ENCODE peak calls at places on chromosomes 11 and 22, in ten cellular contexts. One of them, this sample, is unnamed.

GRCh38 chr22:49007013-49007653 is 820.5 kb downstream of the BRD1 start:
- DNase-seq in HCT116: no peak
- DNase-seq in fibroblast of villous mesenchyme: no peak
- DNase-seq in dorsolateral prefrontal cortex: no peak
- DNase-seq in CD8-positive, alpha-beta T cell: no peak
- DNase-seq in body of pancreas: peak
- DNase-seq in epithelial cell of esophagus: no peak
- DNase-seq in mucosa of descending colon: no peak
- DNase-seq in lower lobe of right lung: no peak
- DNase-seq in heart left ventricle: no peak
- DNase-seq in this sample: peak

GRCh38 chr11:73168925-73169579 is 26.9 kb upstream of the FCHSD2 start:
- DNase-seq in HCT116: no peak
- DNase-seq in fibroblast of villous mesenchyme: no peak
- DNase-seq in dorsolateral prefrontal cortex: no peak
- DNase-seq in CD8-positive, alpha-beta T cell: no peak
- DNase-seq in body of pancreas: no peak
- DNase-seq in epithelial cell of esophagus: no peak
- DNase-seq in mucosa of descending colon: no peak
- DNase-seq in lower lobe of right lung: no peak
- DNase-seq in heart left ventricle: no peak
- DNase-seq in this sample: no peak

GRCh38 chr11:65803797-65804492 is 17.1 kb downstream of the OVOL1 start:
- DNase-seq in HCT116: no peak
- DNase-seq in fibroblast of villous mesenchyme: no peak
- DNase-seq in dorsolateral prefrontal cortex: no peak
- DNase-seq in CD8-positive, alpha-beta T cell: no peak
- DNase-seq in body of pancreas: no peak
- DNase-seq in epithelial cell of esophagus: no peak
- DNase-seq in mucosa of descending colon: no peak
- DNase-seq in lower lobe of right lung: no peak
- DNase-seq in heart left ventricle: no peak
- DNase-seq in this sample: no peak

GRCh38 chr11:2129323-2129698 is 9.9 kb downstream of the IGF2 start:
- DNase-seq in HCT116: no peak
- DNase-seq in fibroblast of villous mesenchyme: no peak
- DNase-seq in dorsolateral prefrontal cortex: no peak
- DNase-seq in CD8-positive, alpha-beta T cell: no peak
- DNase-seq in body of pancreas: no peak
- DNase-seq in epithelial cell of esophagus: no peak
- DNase-seq in mucosa of descending colon: no peak
- DNase-seq in lower lobe of right lung: no peak
- DNase-seq in heart left ventricle: peak
- DNase-seq in this sample: peak

GRCh38 chr11:40186401-40187091 is 1272.9 kb downstream of the LRRC4C start:
- DNase-seq in HCT116: no peak
- DNase-seq in fibroblast of villous mesenchyme: no peak
- DNase-seq in dorsolateral prefrontal cortex: peak
- DNase-seq in CD8-positive, alpha-beta T cell: no peak
- DNase-seq in body of pancreas: no peak
- DNase-seq in epithelial cell of esophagus: peak
- DNase-seq in mucosa of descending colon: no peak
- DNase-seq in lower lobe of right lung: no peak
- DNase-seq in heart left ventricle: no peak
- DNase-seq in this sample: no peak

GRCh38 chr11:112374486-112375140 is 114.0 kb upstream of the PLET1 start:
- DNase-seq in HCT116: no peak
- DNase-seq in fibroblast of villous mesenchyme: peak
- DNase-seq in dorsolateral prefrontal cortex: no peak
- DNase-seq in CD8-positive, alpha-beta T cell: no peak
- DNase-seq in body of pancreas: no peak
- DNase-seq in epithelial cell of esophagus: no peak
- DNase-seq in mucosa of descending colon: no peak
- DNase-seq in lower lobe of right lung: no peak
- DNase-seq in heart left ventricle: no peak
- DNase-seq in this sample: no peak

GRCh38 chr11:109229682-109230081 is 192.3 kb upstream of the C11orf87 start:
- DNase-seq in HCT116: no peak
- DNase-seq in fibroblast of villous mesenchyme: no peak
- DNase-seq in dorsolateral prefrontal cortex: no peak
- DNase-seq in CD8-positive, alpha-beta T cell: no peak
- DNase-seq in body of pancreas: no peak
- DNase-seq in epithelial cell of esophagus: no peak
- DNase-seq in mucosa of descending colon: no peak
- DNase-seq in lower lobe of right lung: no peak
- DNase-seq in heart left ventricle: no peak
- DNase-seq in this sample: no peak

GRCh38 chr11:12525466-12526055 is 148.2 kb downstream of the PARVA start:
- DNase-seq in HCT116: no peak
- DNase-seq in fibroblast of villous mesenchyme: no peak
- DNase-seq in dorsolateral prefrontal cortex: no peak
- DNase-seq in CD8-positive, alpha-beta T cell: no peak
- DNase-seq in body of pancreas: no peak
- DNase-seq in epithelial cell of esophagus: no peak
- DNase-seq in mucosa of descending colon: no peak
- DNase-seq in lower lobe of right lung: no peak
- DNase-seq in heart left ventricle: no peak
- DNase-seq in this sample: no peak

GRCh38 chr11:47185305-47186075 is 744 bp downstream of the PACSIN3 start:
- DNase-seq in HCT116: no peak
- DNase-seq in fibroblast of villous mesenchyme: peak
- DNase-seq in dorsolateral prefrontal cortex: no peak
- DNase-seq in CD8-positive, alpha-beta T cell: no peak
- DNase-seq in body of pancreas: peak
- DNase-seq in epithelial cell of esophagus: peak
- DNase-seq in mucosa of descending colon: no peak
- DNase-seq in lower lobe of right lung: peak
- DNase-seq in heart left ventricle: peak
- DNase-seq in this sample: peak

GRCh38 chr11:34624069-34624468 is 3.2 kb downstream of the EHF start:
- DNase-seq in HCT116: no peak
- DNase-seq in fibroblast of villous mesenchyme: no peak
- DNase-seq in dorsolateral prefrontal cortex: no peak
- DNase-seq in CD8-positive, alpha-beta T cell: no peak
- DNase-seq in body of pancreas: peak
- DNase-seq in epithelial cell of esophagus: peak
- DNase-seq in mucosa of descending colon: peak
- DNase-seq in lower lobe of right lung: peak
- DNase-seq in heart left ventricle: no peak
- DNase-seq in this sample: no peak

GRCh38 chr11:34625576-34625975 is 4.7 kb downstream of the EHF start:
- DNase-seq in HCT116: no peak
- DNase-seq in fibroblast of villous mesenchyme: peak
- DNase-seq in dorsolateral prefrontal cortex: no peak
- DNase-seq in CD8-positive, alpha-beta T cell: no peak
- DNase-seq in body of pancreas: no peak
- DNase-seq in epithelial cell of esophagus: no peak
- DNase-seq in mucosa of descending colon: no peak
- DNase-seq in lower lobe of right lung: no peak
- DNase-seq in heart left ventricle: no peak
- DNase-seq in this sample: no peak

GRCh38 chr11:34623463-34623862 is 2.6 kb downstream of the EHF start:
- DNase-seq in HCT116: no peak
- DNase-seq in fibroblast of villous mesenchyme: no peak
- DNase-seq in dorsolateral prefrontal cortex: no peak
- DNase-seq in CD8-positive, alpha-beta T cell: no peak
- DNase-seq in body of pancreas: no peak
- DNase-seq in epithelial cell of esophagus: no peak
- DNase-seq in mucosa of descending colon: no peak
- DNase-seq in lower lobe of right lung: no peak
- DNase-seq in heart left ventricle: no peak
- DNase-seq in this sample: no peak

GRCh38 chr11:34627197-34627596 is 6.3 kb downstream of the EHF start:
- DNase-seq in HCT116: no peak
- DNase-seq in fibroblast of villous mesenchyme: no peak
- DNase-seq in dorsolateral prefrontal cortex: no peak
- DNase-seq in CD8-positive, alpha-beta T cell: no peak
- DNase-seq in body of pancreas: no peak
- DNase-seq in epithelial cell of esophagus: peak
- DNase-seq in mucosa of descending colon: no peak
- DNase-seq in lower lobe of right lung: no peak
- DNase-seq in heart left ventricle: no peak
- DNase-seq in this sample: no peak

GRCh38 chr11:34626393-34626792 is 5.5 kb downstream of the EHF start:
- DNase-seq in HCT116: no peak
- DNase-seq in fibroblast of villous mesenchyme: no peak
- DNase-seq in dorsolateral prefrontal cortex: no peak
- DNase-seq in CD8-positive, alpha-beta T cell: no peak
- DNase-seq in body of pancreas: no peak
- DNase-seq in epithelial cell of esophagus: peak
- DNase-seq in mucosa of descending colon: no peak
- DNase-seq in lower lobe of right lung: no peak
- DNase-seq in heart left ventricle: no peak
- DNase-seq in this sample: no peak
- H3K4me3 ChIP-seq in HCT116: peak
- H3K4me3 ChIP-seq in fibroblast of villous mesenchyme: no peak
- H3K4me3 ChIP-seq in dorsolateral prefrontal cortex: no peak
- H3K4me3 ChIP-seq in CD8-positive, alpha-beta T cell: no peak
- H3K4me3 ChIP-seq in body of pancreas: no peak
- H3K4me3 ChIP-seq in epithelial cell of esophagus: peak
- H3K4me3 ChIP-seq in mucosa of descending colon: no peak
- H3K4me3 ChIP-seq in lower lobe of right lung: no peak
- H3K4me3 ChIP-seq in heart left ventricle: no peak
- H3K4me3 ChIP-seq in this sample: no peak

GRCh38 chr11:126189109-126189929 is 22.1 kb downstream of the RPUSD4 start:
- DNase-seq in HCT116: no peak
- DNase-seq in fibroblast of villous mesenchyme: no peak
- DNase-seq in dorsolateral prefrontal cortex: no peak
- DNase-seq in CD8-positive, alpha-beta T cell: no peak
- DNase-seq in body of pancreas: no peak
- DNase-seq in epithelial cell of esophagus: no peak
- DNase-seq in mucosa of descending colon: peak
- DNase-seq in lower lobe of right lung: no peak
- DNase-seq in heart left ventricle: no peak
- DNase-seq in this sample: no peak

GRCh38 chr11:126185200-126186030 is 26.0 kb downstream of the RPUSD4 start:
- DNase-seq in HCT116: no peak
- DNase-seq in fibroblast of villous mesenchyme: no peak
- DNase-seq in dorsolateral prefrontal cortex: no peak
- DNase-seq in CD8-positive, alpha-beta T cell: no peak
- DNase-seq in body of pancreas: no peak
- DNase-seq in epithelial cell of esophagus: no peak
- DNase-seq in mucosa of descending colon: no peak
- DNase-seq in lower lobe of right lung: no peak
- DNase-seq in heart left ventricle: no peak
- DNase-seq in this sample: no peak

GRCh38 chr11:126188332-126189108 is 22.9 kb downstream of the RPUSD4 start:
- DNase-seq in HCT116: no peak
- DNase-seq in fibroblast of villous mesenchyme: no peak
- DNase-seq in dorsolateral prefrontal cortex: no peak
- DNase-seq in CD8-positive, alpha-beta T cell: no peak
- DNase-seq in body of pancreas: no peak
- DNase-seq in epithelial cell of esophagus: no peak
- DNase-seq in mucosa of descending colon: no peak
- DNase-seq in lower lobe of right lung: no peak
- DNase-seq in heart left ventricle: no peak
- DNase-seq in this sample: no peak

GRCh38 chr11:126186031-126186698 is 25.3 kb downstream of the RPUSD4 start:
- DNase-seq in HCT116: no peak
- DNase-seq in fibroblast of villous mesenchyme: no peak
- DNase-seq in dorsolateral prefrontal cortex: no peak
- DNase-seq in CD8-positive, alpha-beta T cell: no peak
- DNase-seq in body of pancreas: no peak
- DNase-seq in epithelial cell of esophagus: no peak
- DNase-seq in mucosa of descending colon: no peak
- DNase-seq in lower lobe of right lung: no peak
- DNase-seq in heart left ventricle: peak
- DNase-seq in this sample: no peak

GRCh38 chr11:126186708-126187481 is 24.6 kb downstream of the RPUSD4 start:
- DNase-seq in HCT116: no peak
- DNase-seq in fibroblast of villous mesenchyme: no peak
- DNase-seq in dorsolateral prefrontal cortex: no peak
- DNase-seq in CD8-positive, alpha-beta T cell: no peak
- DNase-seq in body of pancreas: no peak
- DNase-seq in epithelial cell of esophagus: no peak
- DNase-seq in mucosa of descending colon: no peak
- DNase-seq in lower lobe of right lung: no peak
- DNase-seq in heart left ventricle: no peak
- DNase-seq in this sample: no peak
- H3K4me3 ChIP-seq in HCT116: no peak
- H3K4me3 ChIP-seq in fibroblast of villous mesenchyme: no peak
- H3K4me3 ChIP-seq in dorsolateral prefrontal cortex: no peak
- H3K4me3 ChIP-seq in CD8-positive, alpha-beta T cell: no peak
- H3K4me3 ChIP-seq in body of pancreas: no peak
- H3K4me3 ChIP-seq in epithelial cell of esophagus: no peak
- H3K4me3 ChIP-seq in mucosa of descending colon: no peak
- H3K4me3 ChIP-seq in lower lobe of right lung: no peak
- H3K4me3 ChIP-seq in heart left ventricle: no peak
- H3K4me3 ChIP-seq in this sample: no peak

GRCh38 chr11:62603072-62603408 is 1.4 kb upstream of the MTA2 start:
- DNase-seq in HCT116: no peak
- DNase-seq in fibroblast of villous mesenchyme: no peak
- DNase-seq in dorsolateral prefrontal cortex: no peak
- DNase-seq in CD8-positive, alpha-beta T cell: no peak
- DNase-seq in body of pancreas: no peak
- DNase-seq in epithelial cell of esophagus: peak
- DNase-seq in mucosa of descending colon: no peak
- DNase-seq in lower lobe of right lung: no peak
- DNase-seq in heart left ventricle: peak
- DNase-seq in this sample: no peak
- H3K4me3 ChIP-seq in HCT116: no peak
- H3K4me3 ChIP-seq in fibroblast of villous mesenchyme: peak
- H3K4me3 ChIP-seq in dorsolateral prefrontal cortex: peak
- H3K4me3 ChIP-seq in CD8-positive, alpha-beta T cell: no peak
- H3K4me3 ChIP-seq in body of pancreas: no peak
- H3K4me3 ChIP-seq in epithelial cell of esophagus: peak
- H3K4me3 ChIP-seq in mucosa of descending colon: no peak
- H3K4me3 ChIP-seq in lower lobe of right lung: peak
- H3K4me3 ChIP-seq in heart left ventricle: no peak
- H3K4me3 ChIP-seq in this sample: no peak

DNA sequence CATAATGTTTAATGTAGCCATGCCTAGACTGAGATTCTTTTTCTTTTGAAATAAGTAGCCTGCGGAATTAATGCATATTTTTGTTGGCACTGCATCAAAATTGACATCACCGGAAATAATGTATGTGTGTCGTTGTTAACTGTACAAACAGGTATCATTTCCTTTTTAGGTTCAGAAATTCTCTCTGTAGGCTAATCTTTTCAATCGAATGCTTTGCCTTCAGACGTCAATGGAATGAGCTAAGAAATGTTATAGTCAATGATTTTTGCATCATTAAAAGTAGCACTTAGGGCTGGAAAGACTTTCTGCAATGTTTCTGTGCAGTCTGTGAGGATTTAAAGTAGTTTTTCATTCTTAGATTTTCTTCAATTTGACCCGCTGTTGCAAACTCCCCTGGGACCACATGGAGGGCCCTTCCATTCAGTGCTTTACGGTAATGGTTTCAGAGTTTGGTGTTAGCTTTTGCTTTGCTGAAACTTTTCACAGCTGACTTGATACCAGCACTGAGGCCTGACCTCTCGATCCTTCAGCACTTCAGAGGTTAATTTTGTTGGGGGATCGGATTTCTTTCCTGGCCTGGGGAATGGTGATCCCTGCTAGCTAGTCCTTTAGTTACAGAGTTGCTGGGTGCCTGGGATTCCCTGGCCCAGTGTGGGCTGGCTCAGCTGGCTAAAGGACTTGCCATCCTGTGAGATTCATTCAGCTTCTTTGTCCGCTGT is 137.8 kb downstream of the DBX1 start:
- DNase-seq in HCT116: no peak
- DNase-seq in fibroblast of villous mesenchyme: peak
- DNase-seq in dorsolateral prefrontal cortex: no peak
- DNase-seq in CD8-positive, alpha-beta T cell: no peak
- DNase-seq in body of pancreas: peak
- DNase-seq in epithelial cell of esophagus: peak
- DNase-seq in mucosa of descending colon: no peak
- DNase-seq in lower lobe of right lung: no peak
- DNase-seq in heart left ventricle: no peak
- DNase-seq in this sample: peak
- H3K4me3 ChIP-seq in HCT116: no peak
- H3K4me3 ChIP-seq in fibroblast of villous mesenchyme: no peak
- H3K4me3 ChIP-seq in dorsolateral prefrontal cortex: peak
- H3K4me3 ChIP-seq in CD8-positive, alpha-beta T cell: no peak
- H3K4me3 ChIP-seq in body of pancreas: no peak
- H3K4me3 ChIP-seq in epithelial cell of esophagus: peak
- H3K4me3 ChIP-seq in mucosa of descending colon: no peak
- H3K4me3 ChIP-seq in lower lobe of right lung: no peak
- H3K4me3 ChIP-seq in heart left ventricle: no peak
- H3K4me3 ChIP-seq in this sample: peak